ENCODE peak calls at places on chromosomes 2 and 18, in six cellular contexts. X is nucleus accumbens, U is RPMI7951, Q is heart left ventricle, P is naive B cell, W is nephron progenitor cell. D is an unnamed sample.

GRCh38 chr2:11505652-11506610 is 27.9 kb upstream of the GREB1 start:
- DNase-seq in Q (no peak), X (no peak), W (no peak), U (peak), P (no peak), D (no peak)

GRCh38 chr2:219163156-219163555 is 2.5 kb upstream of the NHEJ1 start:
- DNase-seq in P (no peak), Q (no peak), U (no peak), X (no peak), W (no peak), D (no peak)

GRCh38 chr2:212595036-212595654 is 56.5 kb upstream of the ERBB4 start:
- DNase-seq in X (no peak), P (no peak), U (peak), W (no peak), Q (no peak), D (no peak)

GRCh38 chr2:30662268-30663131 is 144.7 kb downstream of the CAPN13 start:
- DNase-seq in W (no peak), U (peak), P (no peak), X (no peak), Q (no peak), D (no peak)

GRCh38 chr2:209808521-209808920 is 36.9 kb downstream of the UNC80 start:
- DNase-seq in X (no peak), Q (no peak), U (no peak), W (no peak), P (no peak), D (no peak)

GRCh38 chr2:196201229-196201998 is 30.0 kb upstream of the STK17B start:
- DNase-seq in W (no peak), Q (no peak), U (peak), X (no peak), P (no peak), D (no peak)

GRCh38 chr18:63161032-63161727 is 158.4 kb downstream of the BCL2 start:
- DNase-seq in Q (no peak), W (no peak), U (no peak), X (no peak), P (peak), D (no peak)

GRCh38 chr2:159737292-159737916 is 25.1 kb downstream of the MARCHF7 start:
- DNase-seq in P (no peak), Q (no peak), W (no peak), U (no peak), X (no peak), D (no peak)

GRCh38 chr2:170332676-170333402 is 154.9 kb downstream of the MYO3B start:
- DNase-seq in W (no peak), P (no peak), Q (no peak), X (no peak), U (peak), D (no peak)